ENCODE peak calls at places on chromosome 9, in ten cellular contexts. G is epithelial cell of esophagus, X is fibroblast of mammary gland, S is tibial nerve, U is ovary, V is cardiac fibroblast, K is brain microvascular endothelial cell, E is skeletal muscle cell, Y is GM12865, A is neural progenitor cell. N is an unnamed sample.

GRCh38 chr9:13915591-13916301 is 398.2 kb downstream of the NFIB start:
- DNase-seq in Y (no peak), K (peak; percentile 53), V (peak; percentile 44), A (no peak), U (no peak), X (peak; percentile 34), S (no peak), E (no peak), G (no peak), N (peak; percentile 30)

GRCh38 chr9:111759762-111760639 is 34.7 kb downstream of the SHOC1 start:
- DNase-seq in G (peak; percentile 84), V (peak; percentile 95), S (no peak), E (peak; percentile 69), K (peak; percentile 91), A (peak; percentile 60), X (peak; percentile 88), U (peak; percentile 40), Y (peak; percentile 83), N (peak; percentile 90)

GRCh38 chr9:130042406-130042930 is 521 bp downstream of the FNBP1 start:
- DNase-seq in U (peak; percentile 36), G (peak; percentile 12), Y (peak; percentile 31), K (no peak), E (no peak), X (no peak), S (no peak), V (no peak), A (peak; percentile 76), N (peak; percentile 70)

GRCh38 chr9:114158482-114159130 is 3.3 kb downstream of the COL27A1 start:
- DNase-seq in U (no peak), S (no peak), G (no peak), K (no peak), E (no peak), X (no peak), A (peak; percentile 28), V (no peak), Y (no peak), N (no peak)

GRCh38 chr9:137445275-137445807 is 4.2 kb upstream of the ENTPD8 start:
- DNase-seq in K (peak; percentile 74), X (peak; percentile 82), Y (peak; percentile 83), U (peak; percentile 83), A (peak; percentile 79), V (peak; percentile 80), G (peak; percentile 85), S (peak; percentile 79), E (no peak), N (peak; percentile 90)

GRCh38 chr9:124698265-124698664 is 72.8 kb downstream of the NR6A1 start:
- DNase-seq in U (no peak), A (peak; percentile 57), G (peak; percentile 88), X (peak; percentile 59), Y (no peak), S (no peak), E (no peak), K (peak; percentile 75), V (peak; percentile 36), N (peak; percentile 49)

GRCh38 chr9:78101247-78101646 is 69.6 kb upstream of the GNAQ start:
- DNase-seq in S (no peak), U (no peak), X (no peak), V (no peak), G (no peak), K (no peak), A (no peak), E (no peak), Y (no peak), N (no peak)

GRCh38 chr9:3299872-3300271 is 225.9 kb downstream of the RFX3 start:
- DNase-seq in Y (peak; percentile 67), K (no peak), E (no peak), G (no peak), V (no peak), X (no peak), S (no peak), A (no peak), U (no peak), N (no peak)

GRCh38 chr9:86321373-86321772 is 32.8 kb downstream of the TUT7 start:
- DNase-seq in E (peak; percentile 84), V (peak; percentile 94), A (no peak), U (no peak), K (peak; percentile 90), X (peak; percentile 83), Y (no peak), S (no peak), G (peak; percentile 19), N (peak; percentile 97)

GRCh38 chr9:136520053-136520540 is 25.8 kb downstream of the NOTCH1 start:
- DNase-seq in E (no peak), S (no peak), A (no peak), K (no peak), X (no peak), U (no peak), V (no peak), Y (no peak), G (no peak), N (no peak)

GRCh38 chr9:95772320-95773060 is 103.0 kb upstream of the ERCC6L2 start:
- DNase-seq in G (no peak), A (peak; percentile 91), K (no peak), U (peak; percentile 77), V (peak; percentile 78), S (peak; percentile 33), Y (no peak), X (peak; percentile 56), E (peak; percentile 41), N (peak; percentile 55)

GRCh38 chr9:37423508-37423907 is 1.0 kb downstream of the GRHPR start:
- DNase-seq in X (no peak), S (no peak), Y (no peak), G (no peak), E (no peak), K (no peak), U (no peak), A (no peak), V (no peak), N (no peak)
- H3K4me3 ChIP-seq in X (peak overlapping the region; percentile 90), S (peak overlapping the region; percentile 74), Y (peak overlapping the region; percentile 71), G (peak overlapping the region; percentile 86), E (peak overlapping the region; percentile 85), K (peak overlapping the region; percentile 83), U (peak overlapping the region; percentile 90), A (peak overlapping the region; percentile 97), V (peak overlapping the region; percentile 71), N (peak overlapping the region; percentile 97)

GRCh38 chr9:128027166-128027539 is 40.0 kb downstream of the NAIF1 start:
- DNase-seq in E (no peak), Y (peak; percentile 40), A (no peak), S (no peak), V (peak; percentile 73), K (no peak), G (no peak), U (no peak), X (no peak), N (no peak)
- H3K4me3 ChIP-seq in E (no peak overlapping the region), Y (no peak overlapping the region), A (no peak overlapping the region), S (no peak overlapping the region), V (no peak overlapping the region), K (no peak overlapping the region), G (no peak overlapping the region), U (no peak overlapping the region), X (no peak overlapping the region), N (no peak overlapping the region)

GRCh38 chr9:131668057-131668438 is 71.8 kb downstream of the RAPGEF1 start:
- DNase-seq in V (no peak), X (no peak), U (no peak), A (no peak), K (no peak), G (no peak), E (no peak), Y (no peak), S (no peak), N (no peak)

GRCh38 chr9:131667576-131667975 is 72.3 kb downstream of the RAPGEF1 start:
- DNase-seq in K (peak; percentile 41), S (no peak), Y (peak; percentile 77), A (no peak), U (no peak), G (no peak), X (peak; percentile 79), E (no peak), V (no peak), N (no peak)

GRCh38 chr9:131669234-131670172 is 70.4 kb downstream of the RAPGEF1 start:
- DNase-seq in S (no peak), A (no peak), E (no peak), K (no peak), V (peak; percentile 38), X (no peak), U (no peak), Y (no peak), G (no peak), N (no peak)

GRCh38 chr9:131670247-131670681 is 69.6 kb downstream of the RAPGEF1 start:
- DNase-seq in V (no peak), U (no peak), X (no peak), S (no peak), G (no peak), A (no peak), Y (no peak), E (no peak), K (no peak), N (no peak)

DNA sequence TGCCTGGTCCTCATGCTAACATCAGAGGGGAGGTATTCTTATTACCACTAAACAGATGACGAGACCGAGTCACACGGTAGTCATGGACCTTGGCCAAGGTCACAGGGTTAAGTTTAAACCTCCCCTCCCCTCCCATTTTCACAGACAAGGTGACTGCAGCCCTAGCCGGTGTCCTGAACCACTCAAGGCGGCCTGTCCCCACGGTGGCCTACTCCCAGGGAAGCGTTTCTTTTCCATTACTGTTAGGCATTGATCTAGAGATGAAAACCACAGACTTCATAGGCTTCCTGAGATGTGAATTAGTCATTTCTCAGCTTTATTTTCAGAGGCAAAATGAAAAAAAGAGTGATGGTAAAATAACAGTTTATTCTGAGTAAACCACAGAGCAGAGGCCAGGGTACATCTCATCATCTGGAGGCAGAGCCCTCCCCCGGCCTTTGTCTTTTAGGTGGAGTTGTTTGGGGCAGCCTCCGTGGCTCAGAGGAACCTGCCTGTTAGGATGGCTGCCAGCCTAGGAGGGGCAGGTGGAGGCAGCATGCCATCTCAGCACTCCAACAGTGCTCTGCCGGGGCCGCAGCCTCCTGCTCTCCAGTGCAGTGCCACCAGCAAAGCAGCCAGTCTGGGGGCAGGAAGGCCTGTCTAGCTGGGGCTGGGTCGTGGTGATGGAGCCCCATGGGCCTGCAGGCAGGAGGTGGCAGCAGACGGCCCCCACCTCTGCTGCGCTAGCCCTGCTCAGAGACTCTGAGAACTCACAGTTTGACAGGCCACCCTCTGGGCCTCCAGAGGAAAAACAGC is 71.2 kb downstream of the RAPGEF1 start:
- DNase-seq in Y (peak; percentile 83), X (peak; percentile 84), V (no peak), A (no peak), K (peak; percentile 57), U (no peak), E (no peak), S (no peak), G (no peak), N (peak; percentile 43)
- H3K4me3 ChIP-seq in Y (peak overlapping the region; percentile 93), X (no peak overlapping the region), V (no peak overlapping the region), A (no peak overlapping the region), K (no peak overlapping the region), U (no peak overlapping the region), E (no peak overlapping the region), S (no peak overlapping the region), G (no peak overlapping the region), N (no peak overlapping the region)

DNA sequence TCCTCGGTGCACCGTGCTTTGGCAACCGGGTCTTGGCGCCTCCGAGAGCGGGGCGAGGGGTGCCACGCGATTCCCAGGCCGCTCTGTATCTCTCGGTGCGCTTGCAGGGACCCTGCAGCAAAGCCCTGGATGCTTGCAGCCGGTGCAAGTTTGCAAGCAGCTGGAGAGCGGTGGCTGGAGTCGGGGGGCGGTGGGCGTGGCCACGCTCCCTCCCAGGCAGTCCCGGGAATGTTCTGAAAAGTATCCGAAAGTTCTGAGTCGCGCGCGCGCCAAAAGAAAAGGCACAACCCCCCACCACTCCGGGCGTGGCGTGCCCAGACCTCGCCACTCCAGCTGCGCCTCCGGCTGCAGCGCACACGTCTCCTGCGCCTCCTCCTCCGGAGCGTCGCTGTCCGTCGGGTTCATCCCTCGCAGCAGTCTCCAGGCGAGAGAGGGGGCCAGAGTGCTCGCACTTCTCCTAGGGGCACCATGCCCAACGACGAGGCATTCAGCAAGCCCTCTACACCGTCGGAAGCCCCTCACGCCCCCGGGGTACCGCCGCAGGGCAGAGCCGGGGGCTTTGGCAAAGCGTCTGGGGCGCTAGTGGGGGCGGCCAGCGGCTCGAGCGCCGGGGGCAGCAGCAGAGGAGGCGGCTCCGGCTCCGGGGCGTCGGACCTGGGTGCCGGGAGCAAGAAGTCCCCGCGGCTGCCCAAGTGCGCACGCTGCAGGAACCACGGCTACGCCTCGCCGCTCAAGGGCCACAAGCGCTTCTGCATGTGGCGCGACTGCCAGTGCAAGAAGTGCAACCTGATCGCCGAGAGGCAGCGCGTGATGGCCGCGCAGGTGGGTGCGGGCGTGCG is at the start of gene DMRT1:
- DNase-seq in Y (peak; percentile 57), S (no peak), A (peak; percentile 74), U (no peak), G (peak; percentile 17), E (no peak), X (no peak), K (no peak), V (no peak), N (no peak)
- H3K4me3 ChIP-seq in Y (no peak within 1 kb of the TSS), S (no peak within 1 kb of the TSS), A (peak within 1 kb of the TSS; percentile 33), U (no peak within 1 kb of the TSS), G (no peak within 1 kb of the TSS), E (no peak within 1 kb of the TSS), X (no peak within 1 kb of the TSS), K (no peak within 1 kb of the TSS), V (no peak within 1 kb of the TSS), N (no peak within 1 kb of the TSS)

N was measured in adipocyte.